ENCODE peak calls at places on chromosome 5, in nine cellular contexts. One of them, this sample, is unnamed.
A peak's percentile ranks its signal among the peaks of the same experiment; 100 is the strongest.

GRCh38 chr5:159917919-159918487 is 1.7 kb downstream of the ADRA1B start:
- DNase-seq in SK-N-SH: no peak
- DNase-seq in left ventricle myocardium inferior: no peak
- DNase-seq in CD8-positive, alpha-beta memory T cell: no peak
- DNase-seq in upper lobe of right lung: no peak
- DNase-seq in trophoblast cell: no peak
- DNase-seq in pancreas: no peak
- DNase-seq in uterus: no peak
- DNase-seq in psoas muscle: no peak
- DNase-seq in this sample: no peak

GRCh38 chr5:128100860-128101557 is 17.4 kb downstream of the SLC12A2 start:
- DNase-seq in SK-N-SH: no peak
- DNase-seq in left ventricle myocardium inferior: no peak
- DNase-seq in CD8-positive, alpha-beta memory T cell: no peak
- DNase-seq in upper lobe of right lung: no peak
- DNase-seq in trophoblast cell: no peak
- DNase-seq in pancreas: no peak
- DNase-seq in uterus: no peak
- DNase-seq in psoas muscle: no peak
- DNase-seq in this sample: no peak

GRCh38 chr5:101520417-101520816 is 617.3 kb upstream of the ST8SIA4 start:
- DNase-seq in SK-N-SH: no peak
- DNase-seq in left ventricle myocardium inferior: no peak
- DNase-seq in CD8-positive, alpha-beta memory T cell: no peak
- DNase-seq in upper lobe of right lung: no peak
- DNase-seq in trophoblast cell: no peak
- DNase-seq in pancreas: no peak
- DNase-seq in uterus: no peak
- DNase-seq in psoas muscle: no peak
- DNase-seq in this sample: no peak

GRCh38 chr5:81601912-81602311 is 149.0 kb downstream of the SSBP2 start:
- DNase-seq in SK-N-SH: no peak
- DNase-seq in left ventricle myocardium inferior: no peak
- DNase-seq in CD8-positive, alpha-beta memory T cell: no peak
- DNase-seq in upper lobe of right lung: no peak
- DNase-seq in trophoblast cell: no peak
- DNase-seq in pancreas: no peak
- DNase-seq in uterus: no peak
- DNase-seq in psoas muscle: no peak
- DNase-seq in this sample: no peak

GRCh38 chr5:133947431-133947841 is 21.0 kb downstream of the C5orf15 start:
- DNase-seq in SK-N-SH: no peak
- DNase-seq in left ventricle myocardium inferior: no peak
- DNase-seq in CD8-positive, alpha-beta memory T cell: no peak
- DNase-seq in upper lobe of right lung: no peak
- DNase-seq in trophoblast cell: no peak
- DNase-seq in pancreas: peak; percentile 48
- DNase-seq in uterus: no peak
- DNase-seq in psoas muscle: no peak
- DNase-seq in this sample: no peak

GRCh38 chr5:112338681-112339337 is 80.3 kb downstream of the EPB41L4A start:
- DNase-seq in SK-N-SH: no peak
- DNase-seq in left ventricle myocardium inferior: no peak
- DNase-seq in CD8-positive, alpha-beta memory T cell: no peak
- DNase-seq in upper lobe of right lung: no peak
- DNase-seq in trophoblast cell: peak; percentile 4
- DNase-seq in pancreas: no peak
- DNase-seq in uterus: no peak
- DNase-seq in psoas muscle: no peak
- DNase-seq in this sample: peak; percentile 57

GRCh38 chr5:134945041-134945440 is 22.7 kb upstream of the CATSPER3 start:
- DNase-seq in SK-N-SH: peak; percentile 40
- DNase-seq in left ventricle myocardium inferior: no peak
- DNase-seq in CD8-positive, alpha-beta memory T cell: no peak
- DNase-seq in upper lobe of right lung: no peak
- DNase-seq in trophoblast cell: no peak
- DNase-seq in pancreas: no peak
- DNase-seq in uterus: no peak
- DNase-seq in psoas muscle: no peak
- DNase-seq in this sample: no peak

GRCh38 chr5:159106569-159107282 is 7.0 kb upstream of the EBF1 start:
- DNase-seq in SK-N-SH: peak; percentile 91
- DNase-seq in left ventricle myocardium inferior: peak; percentile 83
- DNase-seq in CD8-positive, alpha-beta memory T cell: peak; percentile 52
- DNase-seq in upper lobe of right lung: peak; percentile 87
- DNase-seq in trophoblast cell: peak; percentile 67
- DNase-seq in pancreas: peak; percentile 58
- DNase-seq in uterus: peak; percentile 77
- DNase-seq in psoas muscle: peak; percentile 84
- DNase-seq in this sample: peak; percentile 94

GRCh38 chr5:132469380-132470372 is 20.9 kb downstream of the IRF1 start:
- DNase-seq in SK-N-SH: no peak
- DNase-seq in left ventricle myocardium inferior: no peak
- DNase-seq in CD8-positive, alpha-beta memory T cell: no peak
- DNase-seq in upper lobe of right lung: peak; percentile 28
- DNase-seq in trophoblast cell: peak; percentile 70
- DNase-seq in pancreas: no peak
- DNase-seq in uterus: peak; percentile 15
- DNase-seq in psoas muscle: no peak
- DNase-seq in this sample: no peak

GRCh38 chr5:110248921-110249320 is 477.6 kb downstream of the TMEM232 start:
- DNase-seq in SK-N-SH: no peak
- DNase-seq in left ventricle myocardium inferior: no peak
- DNase-seq in CD8-positive, alpha-beta memory T cell: no peak
- DNase-seq in upper lobe of right lung: no peak
- DNase-seq in trophoblast cell: no peak
- DNase-seq in pancreas: no peak
- DNase-seq in uterus: no peak
- DNase-seq in psoas muscle: no peak
- DNase-seq in this sample: no peak

GRCh38 chr5:151216781-151217180 is 7.1 kb downstream of the CCDC69 start:
- DNase-seq in SK-N-SH: no peak
- DNase-seq in left ventricle myocardium inferior: no peak
- DNase-seq in CD8-positive, alpha-beta memory T cell: no peak
- DNase-seq in upper lobe of right lung: no peak
- DNase-seq in trophoblast cell: peak; percentile 79
- DNase-seq in pancreas: no peak
- DNase-seq in uterus: no peak
- DNase-seq in psoas muscle: no peak
- DNase-seq in this sample: no peak

GRCh38 chr5:142145106-142145900 is 36.7 kb downstream of the NDFIP1 start:
- DNase-seq in SK-N-SH: peak; percentile 57
- DNase-seq in left ventricle myocardium inferior: no peak
- DNase-seq in CD8-positive, alpha-beta memory T cell: peak; percentile 17
- DNase-seq in upper lobe of right lung: no peak
- DNase-seq in trophoblast cell: peak; percentile 66
- DNase-seq in pancreas: no peak
- DNase-seq in uterus: peak; percentile 56
- DNase-seq in psoas muscle: peak; percentile 36
- DNase-seq in this sample: peak; percentile 86

GRCh38 chr5:108900668-108901067 is 153.0 kb downstream of the FER start:
- DNase-seq in SK-N-SH: no peak
- DNase-seq in left ventricle myocardium inferior: no peak
- DNase-seq in CD8-positive, alpha-beta memory T cell: no peak
- DNase-seq in upper lobe of right lung: no peak
- DNase-seq in trophoblast cell: no peak
- DNase-seq in pancreas: no peak
- DNase-seq in uterus: no peak
- DNase-seq in psoas muscle: no peak
- DNase-seq in this sample: no peak

GRCh38 chr5:909086-909485 is 16.4 kb downstream of the TRIP13 start:
- DNase-seq in SK-N-SH: no peak
- DNase-seq in left ventricle myocardium inferior: no peak
- DNase-seq in CD8-positive, alpha-beta memory T cell: no peak
- DNase-seq in upper lobe of right lung: no peak
- DNase-seq in trophoblast cell: no peak
- DNase-seq in pancreas: no peak
- DNase-seq in uterus: no peak
- DNase-seq in psoas muscle: no peak
- DNase-seq in this sample: no peak

GRCh38 chr5:124053340-124053739 is 541.4 kb downstream of the CSNK1G3 start:
- DNase-seq in SK-N-SH: no peak
- DNase-seq in left ventricle myocardium inferior: no peak
- DNase-seq in CD8-positive, alpha-beta memory T cell: no peak
- DNase-seq in upper lobe of right lung: no peak
- DNase-seq in trophoblast cell: no peak
- DNase-seq in pancreas: no peak
- DNase-seq in uterus: no peak
- DNase-seq in psoas muscle: no peak
- DNase-seq in this sample: no peak

GRCh38 chr5:139181835-139182452 is 16.2 kb downstream of the SIL1 start:
- DNase-seq in SK-N-SH: no peak
- DNase-seq in left ventricle myocardium inferior: no peak
- DNase-seq in CD8-positive, alpha-beta memory T cell: no peak
- DNase-seq in upper lobe of right lung: no peak
- DNase-seq in trophoblast cell: no peak
- DNase-seq in pancreas: no peak
- DNase-seq in uterus: peak; percentile 27
- DNase-seq in psoas muscle: no peak
- DNase-seq in this sample: no peak
- H3K4me1 ChIP-seq in SK-N-SH: peaks cover 31% of the 10 kb centered on the region
- H3K4me1 ChIP-seq in left ventricle myocardium inferior: peaks cover 90% of the 10 kb centered on the region
- H3K4me1 ChIP-seq in CD8-positive, alpha-beta memory T cell: no peaks in the 10 kb centered on the region
- H3K4me1 ChIP-seq in upper lobe of right lung: peaks cover 38% of the 10 kb centered on the region
- H3K4me1 ChIP-seq in trophoblast cell: peaks cover 4% of the 10 kb centered on the region
- H3K4me1 ChIP-seq in pancreas: peaks cover 50% of the 10 kb centered on the region
- H3K4me1 ChIP-seq in uterus: peaks cover 23% of the 10 kb centered on the region
- H3K4me1 ChIP-seq in psoas muscle: peaks cover 81% of the 10 kb centered on the region
- H3K4me1 ChIP-seq in this sample: peaks cover 22% of the 10 kb centered on the region

DNA sequence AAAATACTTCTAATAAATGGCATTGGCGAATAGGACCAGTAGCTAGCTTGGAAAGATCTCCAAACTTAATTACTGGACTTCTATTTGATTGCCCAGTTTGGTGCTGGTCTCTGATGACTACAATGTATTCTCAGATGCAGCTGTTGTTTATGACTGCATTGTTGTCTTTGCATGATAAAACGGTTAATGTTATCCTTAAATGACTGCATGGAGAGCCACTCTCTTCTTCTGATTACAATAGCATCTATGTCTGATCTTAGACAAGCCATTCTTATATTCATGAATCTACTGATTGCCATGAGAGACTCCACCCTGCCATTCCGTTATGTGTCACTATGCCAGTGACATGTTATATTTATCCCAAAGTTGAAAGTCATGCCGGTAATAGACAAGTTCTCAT is 42.9 kb upstream of the ERBIN start:
- DNase-seq in SK-N-SH: no peak
- DNase-seq in left ventricle myocardium inferior: no peak
- DNase-seq in CD8-positive, alpha-beta memory T cell: no peak
- DNase-seq in upper lobe of right lung: no peak
- DNase-seq in trophoblast cell: no peak
- DNase-seq in pancreas: no peak
- DNase-seq in uterus: no peak
- DNase-seq in psoas muscle: no peak
- DNase-seq in this sample: no peak
- H3K27me3 ChIP-seq in SK-N-SH: no peaks in the 10 kb centered on the region
- H3K27me3 ChIP-seq in left ventricle myocardium inferior: no peaks in the 10 kb centered on the region
- H3K27me3 ChIP-seq in CD8-positive, alpha-beta memory T cell: no peaks in the 10 kb centered on the region
- H3K27me3 ChIP-seq in upper lobe of right lung: no peaks in the 10 kb centered on the region
- H3K27me3 ChIP-seq in trophoblast cell: no peaks in the 10 kb centered on the region
- H3K27me3 ChIP-seq in pancreas: no peaks in the 10 kb centered on the region
- H3K27me3 ChIP-seq in uterus: no peaks in the 10 kb centered on the region
- H3K27me3 ChIP-seq in psoas muscle: no peaks in the 10 kb centered on the region
- H3K27me3 ChIP-seq in this sample: no peaks in the 10 kb centered on the region

GRCh38 chr5:172776235-172776594 is 5.2 kb upstream of the DUSP1 start:
- DNase-seq in SK-N-SH: no peak
- DNase-seq in left ventricle myocardium inferior: no peak
- DNase-seq in CD8-positive, alpha-beta memory T cell: no peak
- DNase-seq in upper lobe of right lung: no peak
- DNase-seq in trophoblast cell: no peak
- DNase-seq in pancreas: no peak
- DNase-seq in uterus: no peak
- DNase-seq in psoas muscle: no peak
- DNase-seq in this sample: no peak
- H3K4me1 ChIP-seq in SK-N-SH: peaks cover 34% of the 10 kb centered on the region
- H3K4me1 ChIP-seq in left ventricle myocardium inferior: peaks cover 32% of the 10 kb centered on the region
- H3K4me1 ChIP-seq in CD8-positive, alpha-beta memory T cell: peaks cover 42% of the 10 kb centered on the region
- H3K4me1 ChIP-seq in upper lobe of right lung: peaks cover 67% of the 10 kb centered on the region
- H3K4me1 ChIP-seq in trophoblast cell: peaks cover 2% of the 10 kb centered on the region
- H3K4me1 ChIP-seq in pancreas: peaks cover 12% of the 10 kb centered on the region
- H3K4me1 ChIP-seq in uterus: no peaks in the 10 kb centered on the region
- H3K4me1 ChIP-seq in psoas muscle: peaks cover 52% of the 10 kb centered on the region
- H3K4me1 ChIP-seq in this sample: no peaks in the 10 kb centered on the region

GRCh38 chr5:176679365-176680225 is 32.3 kb downstream of the TSPAN17 start:
- DNase-seq in SK-N-SH: no peak
- DNase-seq in left ventricle myocardium inferior: peak; percentile 40
- DNase-seq in CD8-positive, alpha-beta memory T cell: no peak
- DNase-seq in upper lobe of right lung: no peak
- DNase-seq in trophoblast cell: no peak
- DNase-seq in pancreas: no peak
- DNase-seq in uterus: no peak
- DNase-seq in psoas muscle: no peak
- DNase-seq in this sample: no peak
- H3K27me3 ChIP-seq in SK-N-SH: no peaks in the 10 kb centered on the region
- H3K27me3 ChIP-seq in left ventricle myocardium inferior: peaks cover 60% of the 10 kb centered on the region
- H3K27me3 ChIP-seq in CD8-positive, alpha-beta memory T cell: peaks cover 15% of the 10 kb centered on the region
- H3K27me3 ChIP-seq in upper lobe of right lung: peaks cover 37% of the 10 kb centered on the region
- H3K27me3 ChIP-seq in trophoblast cell: peaks cover 14% of the 10 kb centered on the region
- H3K27me3 ChIP-seq in pancreas: no peaks in the 10 kb centered on the region
- H3K27me3 ChIP-seq in uterus: no peaks in the 10 kb centered on the region
- H3K27me3 ChIP-seq in psoas muscle: peaks cover 2% of the 10 kb centered on the region
- H3K27me3 ChIP-seq in this sample: no peaks in the 10 kb centered on the region

GRCh38 chr5:154369682-154370081 is 76.1 kb upstream of the SAP30L start:
- DNase-seq in SK-N-SH: no peak
- DNase-seq in left ventricle myocardium inferior: no peak
- DNase-seq in CD8-positive, alpha-beta memory T cell: no peak
- DNase-seq in upper lobe of right lung: no peak
- DNase-seq in trophoblast cell: no peak
- DNase-seq in pancreas: no peak
- DNase-seq in uterus: no peak
- DNase-seq in psoas muscle: no peak
- DNase-seq in this sample: peak; percentile 69
- H3K4me1 ChIP-seq in SK-N-SH: peaks cover 69% of the 10 kb centered on the region
- H3K4me1 ChIP-seq in left ventricle myocardium inferior: peaks cover 80% of the 10 kb centered on the region
- H3K4me1 ChIP-seq in CD8-positive, alpha-beta memory T cell: no peaks in the 10 kb centered on the region
- H3K4me1 ChIP-seq in upper lobe of right lung: peaks cover 37% of the 10 kb centered on the region
- H3K4me1 ChIP-seq in trophoblast cell: peaks cover 29% of the 10 kb centered on the region
- H3K4me1 ChIP-seq in pancreas: no peaks in the 10 kb centered on the region
- H3K4me1 ChIP-seq in uterus: no peaks in the 10 kb centered on the region
- H3K4me1 ChIP-seq in psoas muscle: peaks cover 17% of the 10 kb centered on the region
- H3K4me1 ChIP-seq in this sample: peaks cover 22% of the 10 kb centered on the region

GRCh38 chr5:77623341-77623740 is 15.2 kb downstream of the OTP start:
- DNase-seq in SK-N-SH: no peak
- DNase-seq in left ventricle myocardium inferior: no peak
- DNase-seq in CD8-positive, alpha-beta memory T cell: no peak
- DNase-seq in upper lobe of right lung: no peak
- DNase-seq in trophoblast cell: no peak
- DNase-seq in pancreas: no peak
- DNase-seq in uterus: no peak
- DNase-seq in psoas muscle: no peak
- DNase-seq in this sample: no peak
- H3K27me3 ChIP-seq in SK-N-SH: peaks cover 32% of the 10 kb centered on the region
- H3K27me3 ChIP-seq in left ventricle myocardium inferior: peaks cover 100% of the 10 kb centered on the region
- H3K27me3 ChIP-seq in CD8-positive, alpha-beta memory T cell: peaks cover 9% of the 10 kb centered on the region
- H3K27me3 ChIP-seq in upper lobe of right lung: peaks cover 63% of the 10 kb centered on the region
- H3K27me3 ChIP-seq in trophoblast cell: peaks cover 8% of the 10 kb centered on the region
- H3K27me3 ChIP-seq in pancreas: peaks cover 6% of the 10 kb centered on the region
- H3K27me3 ChIP-seq in uterus: peaks cover 4% of the 10 kb centered on the region
- H3K27me3 ChIP-seq in psoas muscle: peaks cover 8% of the 10 kb centered on the region
- H3K27me3 ChIP-seq in this sample: peaks cover 77% of the 10 kb centered on the region